ENCODE peak calls at places on chromosomes 3 and 15, in four cellular contexts. S is A549, J is GM12878, Z is HepG2. R is an unnamed sample.
A peak's percentile ranks its signal among the peaks of the same experiment; 100 is the strongest.

GRCh38 chr3:16374047-16375019 is 109.3 kb downstream of the OXNAD1 start:
- DNase-seq in S (no peak), Z (no peak), J (no peak), R (no peak)

GRCh38 chr3:104273046-104273649 is 1093.6 kb upstream of the ALCAM start:
- DNase-seq in Z (peak; percentile 31), J (no peak), S (no peak), R (no peak)

GRCh38 chr3:111845996-111846395 is 13.1 kb upstream of the PHLDB2 start:
- DNase-seq in Z (no peak), J (no peak), S (no peak), R (no peak)

GRCh38 chr3:63948995-63949394 is 36.8 kb upstream of the SCAANT1 start:
- DNase-seq in S (no peak), Z (no peak), J (no peak), R (no peak)

GRCh38 chr3:3618624-3619023 is 180.6 kb upstream of the LRRN1 start:
- DNase-seq in S (no peak), Z (no peak), J (no peak), R (no peak)

GRCh38 chr3:58271901-58272501 is 34.0 kb upstream of the RPP14 start:
- DNase-seq in J (no peak), S (peak; percentile 49), Z (no peak), R (no peak)

GRCh38 chr3:73497646-73498406 is 126.9 kb downstream of the PDZRN3 start:
- DNase-seq in S (no peak), J (no peak), Z (no peak), R (no peak)

GRCh38 chr15:34214135-34214534 is 4.2 kb upstream of the KATNBL1 start:
- DNase-seq in S (no peak), Z (no peak), J (no peak), R (no peak)

GRCh38 chr15:25243800-25244097 is 195.1 kb downstream of the UBE3A start:
- DNase-seq in Z (no peak), J (no peak), S (no peak), R (no peak)

GRCh38 chr3:155070932-155071387 is 9.2 kb upstream of the MME start:
- DNase-seq in J (no peak), S (no peak), Z (no peak), R (peak; percentile 20)

GRCh38 chr15:81000144-81000625 is 538 bp upstream of the TLNRD1 start:
- DNase-seq in Z (peak; percentile 27), S (no peak), J (no peak), R (no peak)

GRCh38 chr15:40245666-40246065 is 6.8 kb downstream of the PAK6 start:
- DNase-seq in S (no peak), Z (no peak), J (no peak), R (no peak)

GRCh38 chr3:32733631-32734229 is 48.7 kb downstream of the CNOT10 start:
- DNase-seq in J (peak; percentile 4), S (peak; percentile 42), Z (peak; percentile 62), R (peak; percentile 56)

GRCh38 chr15:80090879-80091503 is 31.5 kb downstream of the ZFAND6 start:
- DNase-seq in S (peak; percentile 25), J (no peak), Z (no peak), R (no peak)

GRCh38 chr15:35671197-35671596 is 125.2 kb upstream of the DPH6 start:
- DNase-seq in J (no peak), Z (no peak), S (no peak), R (no peak)

GRCh38 chr3:185582871-185583270 is 3.2 kb upstream of the SENP2 start:
- DNase-seq in Z (no peak), J (peak; percentile 66), S (no peak), R (no peak)

GRCh38 chr3:131658115-131658514 is 155.3 kb upstream of the MRPL3 start:
- DNase-seq in J (no peak), Z (peak; percentile 4), S (no peak), R (no peak)

GRCh38 chr3:170357920-170358854 is 672 bp downstream of the SKIL start:
- DNase-seq in S (peak; percentile 76), Z (peak; percentile 48), J (no peak), R (peak; percentile 81)

GRCh38 chr3:7874116-7874515 is 627.5 kb upstream of the LMCD1 start:
- DNase-seq in S (no peak), J (no peak), Z (no peak), R (no peak)

GRCh38 chr3:30266536-30266935 is 339.9 kb upstream of the TGFBR2 start:
- DNase-seq in J (no peak), S (no peak), Z (no peak), R (no peak)

DNA sequence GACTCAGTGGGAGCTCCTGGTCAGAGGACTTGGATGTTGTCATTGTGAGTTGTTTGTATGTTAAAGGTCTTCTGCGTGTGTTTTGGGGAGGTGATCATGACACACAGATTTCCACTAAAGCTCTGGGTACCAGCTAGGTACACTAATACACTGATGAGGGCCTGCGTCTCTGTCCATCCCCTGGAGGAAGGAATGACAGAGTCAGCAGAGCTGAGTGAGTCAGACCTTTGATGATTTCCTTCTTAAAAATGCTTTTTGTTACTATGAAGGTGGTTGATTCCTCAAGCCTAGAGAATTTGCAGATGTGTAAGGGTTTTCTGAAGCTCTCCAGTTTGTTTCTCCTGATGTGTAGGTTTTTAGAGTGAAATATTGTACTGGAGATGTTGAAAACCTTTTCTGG is 424.1 kb upstream of the TPM1 start:
- DNase-seq in J (no peak), Z (no peak), S (no peak), R (no peak)
- TF ChIP-seq PBX3 in J (no peak), Z (no peak), S (no peak), R (peak; percentile 58)

GRCh38 chr3:12175844-12176453 is 17.2 kb upstream of the TIMP4 start:
- DNase-seq in Z (peak; percentile 52), S (peak; percentile 60), J (no peak), R (peak; percentile 74)
- TF ChIP-seq PBX3 in Z (no peak), S (no peak), J (no peak), R (no peak)

GRCh38 chr3:51966486-51966885 is 768 bp downstream of the PCBP4 start:
- DNase-seq in J (no peak), S (no peak), Z (no peak), R (no peak)
- TF ChIP-seq PBX3 in J (no peak), S (no peak), Z (no peak), R (no peak)

GRCh38 chr3:187914231-187914630 is 169.0 kb upstream of the BCL6 start:
- DNase-seq in Z (peak; percentile 13), S (no peak), J (no peak), R (no peak)
- TF ChIP-seq PBX3 in Z (no peak), S (no peak), J (no peak), R (no peak)

GRCh38 chr3:168121175-168121853 is 25.6 kb upstream of the GOLIM4 start:
- DNase-seq in Z (no peak), J (no peak), S (no peak), R (peak; percentile 17)
- TF ChIP-seq PBX3 in Z (no peak), J (no peak), S (no peak), R (no peak)

GRCh38 chr15:70559840-70560239 is 203.5 kb downstream of the UACA start:
- DNase-seq in S (no peak), J (no peak), Z (no peak), R (no peak)
- TF ChIP-seq PBX3 in S (no peak), J (no peak), Z (no peak), R (no peak)